ENCODE peak calls at places on chromosomes 12 and 14, in six cellular contexts. H, K, B, C, A and O are unnamed samples. For H3K36me3, the result is how much of the 10 kb centered on the place peaks cover.

GRCh38 chr12:87085286-87085685 is 829.1 kb upstream of the MGAT4C start:
- DNase-seq in A (no peak), H (no peak), K (no peak), C (no peak), B (no peak), O (no peak)

GRCh38 chr12:79296128-79296527 is 394.6 kb downstream of the PAWR start:
- DNase-seq in H (no peak), B (no peak), K (no peak), C (no peak), A (no peak), O (no peak)

GRCh38 chr14:59020382-59020781 is 168.1 kb upstream of the DAAM1 start:
- DNase-seq in K (peak), A (no peak), C (no peak), H (peak), B (no peak), O (no peak)

GRCh38 chr12:30862486-30862885 is 64.1 kb upstream of the TSPAN11 start:
- DNase-seq in C (no peak), K (peak), H (no peak), A (peak), B (no peak), O (no peak)

GRCh38 chr14:80926706-80927384 is 14.7 kb downstream of the CEP128 start:
- DNase-seq in K (no peak), B (no peak), A (no peak), C (no peak), H (no peak), O (no peak)

GRCh38 chr12:55676707-55677106 is 31.0 kb downstream of the ITGA7 start:
- DNase-seq in A (no peak), K (no peak), B (no peak), H (peak), C (no peak), O (no peak)

GRCh38 chr12:91373086-91373485 is 190.5 kb upstream of the DCN start:
- DNase-seq in H (no peak), K (no peak), A (no peak), C (no peak), B (no peak), O (no peak)

GRCh38 chr14:58663494-58664111 is 25.8 kb downstream of the DACT1 start:
- DNase-seq in B (no peak), H (peak), K (peak), A (no peak), C (no peak), O (no peak)

GRCh38 chr14:24952851-24953666 is 96.9 kb downstream of the STXBP6 start:
- DNase-seq in B (no peak), A (no peak), H (no peak), C (no peak), K (peak), O (no peak)

GRCh38 chr14:28412076-28412475 is 354.5 kb upstream of the FOXG1 start:
- DNase-seq in B (no peak), K (no peak), C (no peak), H (no peak), A (no peak), O (no peak)

GRCh38 chr12:12985817-12986408 is 14.2 kb downstream of the HEBP1 start:
- DNase-seq in K (peak), C (no peak), A (no peak), H (no peak), B (no peak), O (peak)

GRCh38 chr14:90760055-90760444 is 56.2 kb downstream of the TTC7B start:
- DNase-seq in C (no peak), H (no peak), K (no peak), A (no peak), B (no peak), O (no peak)

GRCh38 chr12:46788247-46788887 is 37.4 kb downstream of the SLC38A4 start:
- DNase-seq in A (no peak), B (no peak), H (peak), C (no peak), K (no peak), O (no peak)

GRCh38 chr12:52018448-52019122 is 11.8 kb downstream of the TAMALIN start:
- DNase-seq in K (no peak), H (peak), B (no peak), C (no peak), A (no peak), O (no peak)

GRCh38 chr12:2801044-2801783 is 6.4 kb downstream of the FKBP4 start:
- DNase-seq in K (no peak), A (peak), C (peak), H (no peak), B (no peak), O (no peak)

GRCh38 chr12:86698581-86698980 is 442.4 kb upstream of the MGAT4C start:
- DNase-seq in H (no peak), C (no peak), A (no peak), K (peak), B (no peak), O (no peak)

GRCh38 chr12:3419538-3419937 is 71.5 kb upstream of the PRMT8 start:
- DNase-seq in A (no peak), K (no peak), H (no peak), B (no peak), C (no peak), O (no peak)

GRCh38 chr14:20415723-20416622 is 2.7 kb upstream of the TEP1 start:
- DNase-seq in C (no peak), K (peak), A (no peak), H (peak), B (no peak), O (no peak)

GRCh38 chr12:130791699-130792098 is 47.4 kb downstream of the STX2 start:
- DNase-seq in B (no peak), C (no peak), K (no peak), A (no peak), H (no peak), O (no peak)

GRCh38 chr14:104104006-104104901 is 18.8 kb downstream of the ASPG start:
- DNase-seq in B (no peak), A (no peak), C (peak), K (no peak), H (no peak), O (no peak)

GRCh38 chr12:125332900-125333299 is 267.7 kb downstream of the AACS start:
- DNase-seq in B (no peak), K (no peak), H (no peak), C (no peak), A (no peak), O (no peak)

GRCh38 chr12:130806574-130806973 is 32.5 kb downstream of the STX2 start:
- DNase-seq in C (no peak), A (no peak), B (no peak), H (no peak), K (no peak), O (no peak)

GRCh38 chr12:119695034-119695433 is 27.1 kb downstream of the PRKAB1 start:
- DNase-seq in K (peak), A (no peak), C (peak), B (no peak), H (no peak), O (no peak)

GRCh38 chr12:98816720-98817119 is 171.6 kb downstream of the APAF1 start:
- DNase-seq in K (no peak), H (no peak), C (no peak), A (no peak), B (no peak), O (no peak)

GRCh38 chr14:105059035-105059916 is 6.0 kb downstream of the GPR132 start:
- DNase-seq in A (no peak), C (no peak), B (peak), K (no peak), H (peak), O (no peak)

GRCh38 chr12:19181666-19182426 is 52.3 kb downstream of the PLEKHA5 start:
- DNase-seq in A (no peak), C (no peak), B (no peak), K (peak), H (no peak), O (no peak)

GRCh38 chr14:35940291-35940690 is 114.2 kb downstream of the BRMS1L start:
- DNase-seq in B (no peak), A (no peak), C (no peak), K (no peak), H (no peak), O (no peak)

GRCh38 chr12:54358620-54358944 is 5.7 kb downstream of the GPR84 start:
- DNase-seq in K (no peak), H (no peak), A (no peak), C (no peak), B (no peak), O (no peak)

GRCh38 chr12:47946413-47947107 is 16.8 kb upstream of the TMEM106C start:
- DNase-seq in C (no peak), B (no peak), H (no peak), K (no peak), A (no peak), O (peak)

GRCh38 chr12:123889848-123890535 is 82.6 kb downstream of the CCDC92 start:
- DNase-seq in B (no peak), A (no peak), C (no peak), H (no peak), K (no peak), O (no peak)

GRCh38 chr14:21197418-21198205 is 41.7 kb upstream of the OR5AU1 start:
- DNase-seq in K (no peak), H (no peak), B (no peak), C (no peak), A (no peak), O (no peak)

GRCh38 chr14:92217956-92218355 is 96.2 kb downstream of the CPSF2 start:
- DNase-seq in A (no peak), C (no peak), K (no peak), H (no peak), B (no peak), O (no peak)

GRCh38 chr14:53591816-53592215 is 364.8 kb downstream of the BMP4 start:
- DNase-seq in K (no peak), H (no peak), A (no peak), C (no peak), B (no peak), O (no peak)

GRCh38 chr12:57107456-57107855 is 3.7 kb downstream of the STAT6 start:
- DNase-seq in A (no peak), K (no peak), C (no peak), B (no peak), H (no peak), O (no peak)
- H3K36me3 ChIP-seq in A (under half), K (under half), C (under half), B (under half), H (under half), O (under half)

DNA sequence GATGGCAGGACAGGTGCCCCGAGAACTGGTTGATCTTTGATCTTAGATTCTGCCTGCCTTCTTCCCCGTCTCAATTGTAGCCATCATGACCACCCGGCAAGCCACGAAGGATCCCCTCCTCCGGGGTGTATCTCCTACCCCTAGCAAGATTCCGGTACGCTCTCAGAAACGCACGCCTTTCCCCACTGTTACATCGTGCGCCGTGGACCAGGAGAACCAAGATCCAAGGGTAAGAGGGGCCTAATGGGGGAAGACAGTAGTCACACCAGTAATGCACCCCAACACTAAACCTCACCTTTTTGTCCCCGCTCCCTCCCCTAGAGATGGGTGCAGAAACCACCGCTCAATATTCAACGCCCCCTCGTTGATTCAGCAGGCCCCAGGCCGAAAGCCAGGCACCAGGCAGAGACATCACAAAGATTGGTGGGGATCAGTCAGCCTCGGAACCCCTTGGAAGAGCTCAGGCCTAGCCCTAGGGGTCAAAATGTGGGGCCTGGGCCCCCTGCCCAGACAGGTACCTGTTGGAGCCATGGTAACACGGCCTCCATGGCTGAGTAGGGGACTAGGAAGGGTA is 556 bp downstream of the TROAP start:
- DNase-seq in K (no peak), H (no peak), C (no peak), A (no peak), B (no peak), O (no peak)
- H3K4me3 ChIP-seq in K (peak), H (no peak), C (peak), A (peak), B (peak), O (peak)

GRCh38 chr12:6084261-6084968 is 40.1 kb downstream of the VWF start:
- DNase-seq in A (no peak), B (no peak), K (no peak), C (peak), H (no peak), O (peak)
- TF ChIP-seq CTCF in A (no peak), B (no peak), K (no peak), C (no peak), H (no peak), O (no peak)

DNA sequence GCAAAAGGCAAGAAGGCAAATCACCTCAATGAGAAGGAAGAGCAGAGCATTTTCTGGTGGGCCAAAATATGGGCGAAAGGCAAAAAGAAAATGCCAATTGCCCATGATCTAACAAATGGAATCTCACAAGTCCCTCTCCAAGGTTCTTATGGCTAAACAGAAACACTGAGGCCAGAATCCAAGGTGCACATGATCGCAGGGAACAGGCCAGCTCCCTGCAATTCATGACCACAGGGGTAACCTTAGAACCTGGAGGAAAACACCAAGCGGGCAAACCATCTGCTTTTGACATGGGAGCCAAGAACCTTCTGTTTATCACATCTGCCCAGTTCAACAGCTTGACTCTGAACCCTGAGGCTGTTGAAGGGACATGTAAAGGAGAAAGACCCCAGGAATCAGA is 60.0 kb downstream of the NT5DC3 start:
- DNase-seq in H (no peak), B (no peak), A (no peak), K (no peak), C (no peak), O (no peak)
- H3K36me3 ChIP-seq in H (under half), B (under half), A (under half), K (under half), C (half or more), O (under half)

GRCh38 chr12:26855337-26856089 is 22.5 kb upstream of the ITPR2 start:
- DNase-seq in H (no peak), C (no peak), K (no peak), B (no peak), A (no peak), O (no peak)
- H3K4me3 ChIP-seq in H (no peak), C (no peak), K (no peak), B (no peak), A (no peak), O (no peak)

DNA sequence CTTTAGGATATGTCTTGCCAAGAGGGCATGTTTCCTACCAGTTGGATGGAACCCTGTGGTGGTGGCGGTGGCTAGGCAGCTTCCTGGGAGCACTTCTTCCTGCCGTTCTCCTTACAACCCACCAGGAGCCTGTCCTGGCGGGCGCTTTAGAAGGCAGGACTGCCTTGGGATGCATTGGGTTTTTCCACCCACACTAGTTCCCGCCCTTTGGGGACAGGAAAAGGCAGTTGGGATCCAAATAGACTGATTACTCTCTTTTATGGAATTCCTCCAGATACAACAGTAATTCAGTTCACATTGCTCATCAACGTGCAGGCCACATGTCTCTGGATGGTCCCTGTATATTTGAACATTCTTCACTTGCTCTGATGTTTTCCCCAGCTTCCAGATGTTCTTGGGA is 305.7 kb upstream of the SSTR1 start:
- DNase-seq in B (no peak), H (no peak), K (peak), C (no peak), A (peak), O (no peak)
- TF ChIP-seq CTCF in B (no peak), H (no peak), K (no peak), C (no peak), A (no peak), O (no peak)

GRCh38 chr14:77707355-77707723 is 484 bp downstream of the ALKBH1 start:
- DNase-seq in K (peak), B (no peak), H (peak), C (no peak), A (peak), O (peak)
- H3K36me3 ChIP-seq in K (under half), B (under half), H (under half), C (under half), A (under half), O (under half)

DNA sequence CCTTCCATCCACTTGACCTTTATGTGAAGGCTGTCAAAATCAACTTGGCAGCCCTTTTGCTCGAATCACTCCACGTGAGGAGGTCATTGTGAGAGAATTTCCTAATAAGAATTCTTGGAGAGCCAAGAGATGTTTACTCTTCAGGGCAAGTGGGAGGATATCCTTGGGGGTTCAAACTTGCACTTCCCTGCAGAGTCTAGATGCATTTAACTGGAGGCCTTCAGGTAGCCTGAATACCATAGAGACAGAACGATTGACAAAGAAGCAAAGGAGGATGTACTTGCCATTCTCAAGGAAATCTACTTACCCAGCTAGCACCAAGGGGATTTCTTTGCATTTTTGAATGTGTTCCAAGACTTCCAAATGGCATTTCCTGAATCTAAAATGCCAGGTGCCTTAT is 1702.6 kb upstream of the FLRT2 start:
- DNase-seq in C (no peak), H (no peak), B (peak), A (no peak), K (peak), O (no peak)
- H3K4me3 ChIP-seq in C (no peak), H (no peak), B (no peak), A (no peak), K (no peak), O (no peak)

GRCh38 chr12:109713187-109713984 is at the start of gene FAM222A:
- DNase-seq in C (peak), B (peak), H (peak), K (peak), A (peak), O (peak)
- TF ChIP-seq CTCF in C (peak), B (no peak), H (no peak), K (no peak), A (peak), O (no peak)

GRCh38 chr14:74065746-74066575 is 18.3 kb downstream of the ALDH6A1 start:
- DNase-seq in C (no peak), A (no peak), B (no peak), K (no peak), H (no peak), O (no peak)
- H3K36me3 ChIP-seq in C (half or more), A (under half), B (under half), K (under half), H (under half), O (under half)